ENCODE peak calls at places on chromosomes 2 and 18, in six cellular contexts. I is brain microvascular endothelial cell, Z is left ventricle myocardium inferior, F is HCT116, X is PC-3, V is testis. N is an unnamed sample.

GRCh38 chr2:69961496-69961895 is at the start of gene ASPRV1:
- DNase-seq in F (no peak), X (no peak), I (no peak), V (no peak), Z (no peak), N (no peak)

GRCh38 chr18:13834501-13835015 is 10.6 kb downstream of the MC5R start:
- DNase-seq in I (no peak), X (peak; percentile 4), F (no peak), V (no peak), Z (no peak), N (no peak)

GRCh38 chr2:68469935-68470334 is 2.5 kb downstream of the APLF start:
- DNase-seq in Z (no peak), X (peak; percentile 70), I (no peak), F (no peak), V (no peak), N (no peak)

GRCh38 chr2:217047209-217047998 is 187.5 kb upstream of the TNP1 start:
- DNase-seq in I (no peak), Z (no peak), F (no peak), V (no peak), X (peak; percentile 36), N (no peak)

GRCh38 chr2:106057206-106057605 is 136.9 kb downstream of the UXS1 start:
- DNase-seq in X (peak; percentile 73), V (no peak), Z (no peak), F (no peak), I (no peak), N (peak; percentile 48)

GRCh38 chr2:42855221-42855970 is 63.0 kb upstream of the HAAO start:
- DNase-seq in X (no peak), F (no peak), I (no peak), V (no peak), Z (no peak), N (no peak)

GRCh38 chr2:84546551-84546950 is 30.3 kb downstream of the DNAH6 start:
- DNase-seq in Z (no peak), V (no peak), I (no peak), F (no peak), X (no peak), N (no peak)

GRCh38 chr2:69641887-69642708 is 1.4 kb downstream of the AAK1 start:
- DNase-seq in I (no peak), V (no peak), Z (no peak), F (no peak), X (no peak), N (no peak)

GRCh38 chr2:67839242-67839641 is 223.6 kb downstream of the C1D start:
- DNase-seq in Z (no peak), X (peak; percentile 66), F (no peak), V (no peak), I (no peak), N (no peak)

GRCh38 chr18:23629444-23629946 is 33.2 kb downstream of the ANKRD29 start:
- DNase-seq in I (no peak), V (no peak), Z (no peak), X (peak; percentile 37), F (no peak), N (no peak)

GRCh38 chr2:137138263-137138662 is 372.9 kb downstream of the THSD7B start:
- DNase-seq in I (no peak), Z (no peak), F (no peak), V (no peak), X (no peak), N (no peak)

GRCh38 chr2:224638338-224638823 is 53.2 kb upstream of the CUL3 start:
- DNase-seq in F (no peak), Z (no peak), X (no peak), I (no peak), V (peak; percentile 74), N (no peak)

GRCh38 chr2:207530160-207531023 is 630 bp downstream of the CREB1 start:
- DNase-seq in I (no peak), Z (peak; percentile 41), X (peak; percentile 45), F (no peak), V (peak; percentile 60), N (peak; percentile 37)

GRCh38 chr2:121722479-121722878 is 14.2 kb downstream of the NIFK start:
- DNase-seq in F (no peak), Z (no peak), X (peak; percentile 67), I (peak; percentile 88), V (no peak), N (peak; percentile 68)

GRCh38 chr2:122179492-122180070 is 424.1 kb downstream of the TSN start:
- DNase-seq in X (no peak), Z (no peak), V (no peak), F (no peak), I (no peak), N (no peak)

GRCh38 chr2:133379159-133379558 is 189.1 kb downstream of the NCKAP5 start:
- DNase-seq in V (no peak), Z (no peak), I (no peak), X (no peak), F (no peak), N (peak; percentile 56)

GRCh38 chr2:240462704-240463273 is 27.3 kb downstream of the GPC1 start:
- DNase-seq in Z (no peak), I (no peak), V (no peak), F (no peak), X (no peak), N (no peak)

GRCh38 chr2:35292269-35292668 is 1063.3 kb upstream of the CRIM1 start:
- DNase-seq in F (no peak), I (no peak), X (peak; percentile 1), V (no peak), Z (no peak), N (no peak)

GRCh38 chr18:58544616-58545337 is 84.1 kb downstream of the ALPK2 start:
- DNase-seq in I (no peak), V (no peak), Z (no peak), F (no peak), X (no peak), N (no peak)

GRCh38 chr2:119106301-119106897 is 52.2 kb downstream of the C1QL2 start:
- DNase-seq in V (peak; percentile 55), Z (no peak), I (peak; percentile 19), F (no peak), X (peak; percentile 47), N (peak; percentile 29)

GRCh38 chr2:105409717-105410116 is 10.9 kb upstream of the FHL2 start:
- DNase-seq in V (peak; percentile 92), I (no peak), F (peak; percentile 48), Z (peak; percentile 73), X (peak; percentile 95), N (peak; percentile 95)

DNA sequence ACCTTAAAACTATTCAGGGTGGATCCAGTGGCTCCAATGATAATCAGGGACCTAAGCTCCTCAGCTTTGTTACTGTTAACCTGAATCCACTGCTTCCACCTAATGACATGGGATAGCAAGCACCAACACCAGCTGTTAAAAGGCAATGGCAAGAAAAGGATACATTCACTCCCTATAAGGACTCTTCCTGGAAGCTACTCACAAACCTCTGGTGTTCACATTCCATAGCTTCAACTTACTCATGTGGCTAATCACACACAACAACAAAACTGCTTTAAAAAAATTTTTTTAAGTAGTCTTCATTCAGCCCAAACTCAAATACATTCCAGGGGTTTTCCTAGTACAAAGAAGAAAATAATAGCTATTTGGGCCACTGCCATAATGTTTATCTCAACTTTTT is 24.5 kb downstream of the ROCK2 start:
- DNase-seq in X (no peak), V (no peak), Z (no peak), I (no peak), F (no peak), N (no peak)
- H3K27ac ChIP-seq in X (no peak overlapping the region), V (no peak overlapping the region), Z (no peak overlapping the region), I (no peak overlapping the region), F (no peak overlapping the region), N (no peak overlapping the region)

GRCh38 chr2:128491845-128492244 is 173.2 kb upstream of the HS6ST1 start:
- DNase-seq in X (no peak), Z (no peak), I (no peak), V (peak; percentile 5), F (no peak), N (no peak)
- H3K27ac ChIP-seq in X (no peak overlapping the region), Z (no peak overlapping the region), I (no peak overlapping the region), V (no peak overlapping the region), F (no peak overlapping the region), N (no peak overlapping the region)

GRCh38 chr2:8352300-8352699 is 329.6 kb upstream of the ID2 start:
- DNase-seq in F (no peak), I (no peak), V (no peak), X (no peak), Z (no peak), N (no peak)

GRCh38 chr2:8357738-8358137 is 324.1 kb upstream of the ID2 start:
- DNase-seq in I (no peak), Z (no peak), V (no peak), X (no peak), F (no peak), N (no peak)

GRCh38 chr2:8352989-8353388 is 328.9 kb upstream of the ID2 start:
- DNase-seq in F (no peak), Z (no peak), I (no peak), V (no peak), X (no peak), N (no peak)

GRCh38 chr2:8358179-8358578 is 323.7 kb upstream of the ID2 start:
- DNase-seq in F (no peak), Z (no peak), X (no peak), I (no peak), V (no peak), N (no peak)

GRCh38 chr2:8355046-8355445 is 326.8 kb upstream of the ID2 start:
- DNase-seq in I (no peak), X (no peak), V (no peak), F (no peak), Z (no peak), N (no peak)
- H3K27ac ChIP-seq in I (no peak overlapping the region), X (no peak overlapping the region), V (no peak overlapping the region), F (no peak overlapping the region), Z (no peak overlapping the region), N (no peak overlapping the region)

GRCh38 chr2:6524678-6525367 is 340.9 kb downstream of the CMPK2 start:
- DNase-seq in Z (no peak), F (no peak), I (no peak), V (no peak), X (peak; percentile 12), N (no peak)
- H3K27ac ChIP-seq in Z (no peak overlapping the region), F (no peak overlapping the region), I (no peak overlapping the region), V (no peak overlapping the region), X (no peak overlapping the region), N (no peak overlapping the region)

GRCh38 chr2:116716038-116716437 is 1098.5 kb upstream of the DDX18 start:
- DNase-seq in Z (no peak), V (no peak), X (peak; percentile 67), I (no peak), F (no peak), N (no peak)

GRCh38 chr2:116719841-116720240 is 1094.7 kb upstream of the DDX18 start:
- DNase-seq in Z (no peak), V (no peak), F (no peak), X (peak; percentile 97), I (peak; percentile 1), N (peak; percentile 83)

GRCh38 chr2:116718451-116718850 is 1096.0 kb upstream of the DDX18 start:
- DNase-seq in V (no peak), X (peak; percentile 84), Z (no peak), I (no peak), F (no peak), N (peak; percentile 41)

GRCh38 chr2:116716444-116716843 is 1098.0 kb upstream of the DDX18 start:
- DNase-seq in Z (no peak), I (no peak), X (peak; percentile 58), F (no peak), V (no peak), N (peak; percentile 36)
- H3K27ac ChIP-seq in Z (no peak overlapping the region), I (no peak overlapping the region), X (peak overlapping the region; percentile 87), F (no peak overlapping the region), V (no peak overlapping the region), N (no peak overlapping the region)

GRCh38 chr2:111119004-111119846 is 1.5 kb upstream of the BCL2L11 start:
- DNase-seq in Z (peak; percentile 28), V (no peak), F (no peak), I (no peak), X (no peak), N (no peak)
- H3K27ac ChIP-seq in Z (peak overlapping the region; percentile 50), V (no peak overlapping the region), F (no peak overlapping the region), I (no peak overlapping the region), X (no peak overlapping the region), N (peak overlapping the region; percentile 93)

N was measured in RWPE1.